ENCODE peak calls at places on chromosomes 4 and X, in eight cellular contexts. P is fibroblast of lung, D is Karpas-422, S is IMR-90, N is GM23248, G is hepatocyte, X is endothelial cell of umbilical vein, B is SK-N-SH. K is an unnamed sample.

GRCh38 chrX:110066488-110067225 is 63.7 kb downstream of the TMEM164 start:
- DNase-seq in B (no peak), G (no peak), X (no peak), D (no peak), P (no peak), S (no peak), N (no peak), K (no peak)

GRCh38 chr4:112031712-112032328 is 113.4 kb upstream of the FAM241A start:
- DNase-seq in P (peak; percentile 74), X (peak; percentile 51), B (peak; percentile 36), N (peak; percentile 86), D (peak; percentile 75), S (peak; percentile 50), G (peak; percentile 80), K (peak; percentile 78)

GRCh38 chr4:95596676-95597075 is 47.9 kb upstream of the UNC5C start:
- DNase-seq in D (no peak), N (no peak), X (no peak), S (no peak), P (no peak), B (no peak), G (no peak), K (no peak)

GRCh38 chr4:154491341-154491679 is 289 bp downstream of the DCHS2 start:
- DNase-seq in N (peak; percentile 35), S (peak; percentile 5), D (no peak), B (peak; percentile 35), P (peak; percentile 31), X (no peak), G (no peak), K (peak; percentile 67)

GRCh38 chr4:121842862-121843261 is 19.2 kb upstream of the CCNA2 start:
- DNase-seq in B (no peak), S (no peak), X (no peak), D (no peak), P (no peak), G (no peak), N (no peak), K (no peak)

GRCh38 chr4:18213576-18214198 is 192.1 kb upstream of the LCORL start:
- DNase-seq in N (no peak), S (no peak), G (no peak), D (no peak), X (no peak), B (no peak), P (no peak), K (no peak)

GRCh38 chr4:34644716-34645115 is 1599.6 kb downstream of the ARAP2 start:
- DNase-seq in P (peak; percentile 10), X (no peak), D (no peak), B (no peak), G (no peak), S (no peak), N (no peak), K (no peak)

GRCh38 chrX:51743179-51743957 is at the start of gene GSPT2:
- DNase-seq in G (peak; percentile 73), S (peak; percentile 76), D (peak; percentile 87), N (peak; percentile 76), B (peak; percentile 74), P (peak; percentile 83), X (peak; percentile 59), K (peak; percentile 59)

GRCh38 chr4:40563401-40563800 is 66.3 kb downstream of the RBM47 start:
- DNase-seq in G (no peak), X (no peak), N (no peak), B (no peak), D (no peak), S (no peak), P (no peak), K (no peak)

GRCh38 chrX:20252392-20253231 is 14.1 kb downstream of the RPS6KA3 start:
- DNase-seq in S (peak; percentile 45), B (peak; percentile 35), G (peak; percentile 28), P (peak; percentile 56), D (peak; percentile 86), X (peak; percentile 61), N (peak; percentile 51), K (peak; percentile 66)

GRCh38 chrX:12779534-12779933 is 11.7 kb upstream of the PRPS2 start:
- DNase-seq in G (peak; percentile 58), P (no peak), X (peak; percentile 37), N (no peak), D (no peak), S (no peak), B (no peak), K (no peak)

GRCh38 chr4:47839259-47839658 is 1.4 kb upstream of the CORIN start:
- DNase-seq in D (peak; percentile 79), P (peak; percentile 47), N (peak; percentile 46), S (peak; percentile 62), B (no peak), X (no peak), G (peak; percentile 31), K (peak; percentile 61)

GRCh38 chr4:22573198-22573597 is 57.3 kb upstream of the ADGRA3 start:
- DNase-seq in X (no peak), G (peak; percentile 13), B (no peak), N (no peak), S (no peak), P (peak; percentile 36), D (no peak), K (no peak)

DNA sequence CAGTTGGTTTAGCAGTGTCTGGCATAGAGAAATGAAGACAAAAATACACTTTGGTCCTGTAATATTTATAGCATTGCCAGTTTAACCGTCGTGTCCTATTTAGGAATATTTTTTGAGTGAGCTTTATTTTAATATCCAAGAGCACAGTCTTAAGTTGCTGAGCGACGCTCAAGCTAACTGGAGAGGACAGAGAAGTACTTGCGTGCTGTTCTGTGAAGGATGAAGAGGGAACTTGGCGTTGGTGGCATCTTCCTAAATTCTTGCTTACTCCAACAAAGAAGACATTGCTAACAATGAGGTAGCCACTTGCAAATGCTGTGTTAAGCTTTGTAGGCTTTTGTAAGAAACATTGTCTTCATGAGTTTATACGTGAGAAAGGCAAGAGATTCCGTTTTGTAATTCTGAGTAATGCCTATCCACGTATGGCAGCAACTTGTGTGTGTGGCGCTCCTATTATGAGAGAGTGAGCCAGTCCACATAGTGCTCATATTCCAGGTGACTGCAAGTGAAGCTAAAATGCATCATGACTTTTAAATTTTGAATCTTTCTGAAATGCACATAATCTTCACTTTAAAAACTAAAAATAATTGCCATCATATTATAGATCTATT is 50.6 kb downstream of the SYNPO2 start:
- DNase-seq in S (no peak), B (no peak), P (no peak), G (no peak), X (no peak), N (no peak), D (no peak), K (peak; percentile 25)
- H2AFZ ChIP-seq in S (no peak overlapping the region), B (no peak overlapping the region), P (peak overlapping the region; percentile 4), G (no peak overlapping the region), X (no peak overlapping the region), N (no peak overlapping the region), D (no peak overlapping the region), K (no peak overlapping the region)

DNA sequence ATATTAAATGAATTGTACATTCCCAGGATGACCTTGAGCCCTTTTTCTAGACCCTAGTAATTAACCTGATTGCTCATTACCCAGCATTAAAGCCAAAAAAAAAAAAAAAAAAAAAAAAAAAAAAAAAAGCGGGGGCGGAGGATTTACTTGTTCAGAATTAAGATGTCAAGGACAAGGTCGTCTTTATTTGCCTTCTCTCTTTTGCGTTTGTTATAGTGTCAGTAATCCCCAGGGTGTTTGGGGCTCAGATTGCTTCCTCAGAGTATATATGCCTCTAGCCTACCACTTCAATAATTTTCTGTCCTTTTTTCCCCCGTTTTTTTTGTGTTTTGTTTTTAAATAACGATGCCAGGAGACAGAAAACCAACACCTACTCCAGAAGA is 138.4 kb downstream of the AFF1 start:
- DNase-seq in S (no peak), B (no peak), G (no peak), P (no peak), D (peak; percentile 64), X (no peak), N (no peak), K (no peak)
- H3K27ac ChIP-seq in S (no peak overlapping the region), B (peak overlapping the region; percentile 24), G (peak overlapping the region; percentile 4), P (no peak overlapping the region), D (peak overlapping the region; percentile 81), X (no peak overlapping the region), N (no peak overlapping the region), K (no peak overlapping the region)

GRCh38 chr4:103915224-103915869 is 195.6 kb upstream of the TACR3 start:
- DNase-seq in D (no peak), G (peak; percentile 31), N (peak; percentile 66), B (peak; percentile 6), P (peak; percentile 17), S (no peak), X (peak; percentile 3), K (peak; percentile 44)
- H2AFZ ChIP-seq in D (no peak overlapping the region), G (no peak overlapping the region), N (peak overlapping the region; percentile 10), B (no peak overlapping the region), P (no peak overlapping the region), S (no peak overlapping the region), X (no peak overlapping the region), K (no peak overlapping the region)

GRCh38 chr4:7956306-7957112 is 16.8 kb upstream of the AFAP1 start:
- DNase-seq in D (no peak), N (peak; percentile 84), B (peak; percentile 34), X (peak; percentile 91), S (peak; percentile 80), P (peak; percentile 62), G (no peak), K (no peak)
- H3K27ac ChIP-seq in D (no peak overlapping the region), N (peak overlapping the region; percentile 47), B (peak overlapping the region; percentile 74), X (peak overlapping the region; percentile 93), S (peak overlapping the region; percentile 47), P (no peak overlapping the region), G (peak overlapping the region; percentile 85), K (no peak overlapping the region)

GRCh38 chrX:148979786-148980185 is 479.4 kb downstream of the AFF2 start:
- DNase-seq in D (no peak), S (no peak), G (no peak), B (no peak), P (no peak), X (no peak), N (no peak), K (no peak)

GRCh38 chrX:148976571-148976970 is 476.2 kb downstream of the AFF2 start:
- DNase-seq in N (no peak), G (no peak), S (no peak), P (no peak), B (no peak), D (no peak), X (no peak), K (no peak)
- H2AFZ ChIP-seq in N (no peak overlapping the region), G (no peak overlapping the region), S (no peak overlapping the region), P (no peak overlapping the region), B (peak overlapping the region; percentile 11), D (no peak overlapping the region), X (no peak overlapping the region), K (no peak overlapping the region)

K was measured in GM23338.